ENCODE peak calls at places on chromosomes 13 and 19, in eight cellular contexts. One of them, this sample, is unnamed.

GRCh38 chr19:58351996-58352755 is 1.1 kb downstream of the A1BG start:
- DNase-seq in SK-N-SH: no peak
- DNase-seq in stomach: no peak
- DNase-seq in OCI-LY7: no peak
- DNase-seq in CD8-positive, alpha-beta T cell: no peak
- DNase-seq in IMR-90: no peak
- DNase-seq in pancreas: no peak
- DNase-seq in heart right ventricle: no peak
- DNase-seq in this sample: no peak

GRCh38 chr13:49240017-49240416 is 7.7 kb upstream of the CDADC1 start:
- DNase-seq in SK-N-SH: no peak
- DNase-seq in stomach: no peak
- DNase-seq in OCI-LY7: peak; percentile 61
- DNase-seq in CD8-positive, alpha-beta T cell: peak; percentile 41
- DNase-seq in IMR-90: peak; percentile 46
- DNase-seq in pancreas: no peak
- DNase-seq in heart right ventricle: no peak
- DNase-seq in this sample: no peak

GRCh38 chr13:112067871-112068305 is 939 bp downstream of the SOX1 start:
- DNase-seq in SK-N-SH: no peak
- DNase-seq in stomach: no peak
- DNase-seq in OCI-LY7: no peak
- DNase-seq in CD8-positive, alpha-beta T cell: no peak
- DNase-seq in IMR-90: no peak
- DNase-seq in pancreas: no peak
- DNase-seq in heart right ventricle: no peak
- DNase-seq in this sample: no peak

GRCh38 chr13:41565221-41565620 is 107.9 kb downstream of the RGCC start:
- DNase-seq in SK-N-SH: no peak
- DNase-seq in stomach: no peak
- DNase-seq in OCI-LY7: no peak
- DNase-seq in CD8-positive, alpha-beta T cell: no peak
- DNase-seq in IMR-90: peak; percentile 97
- DNase-seq in pancreas: no peak
- DNase-seq in heart right ventricle: no peak
- DNase-seq in this sample: no peak

GRCh38 chr19:1408300-1409203 is 1.2 kb downstream of the DAZAP1 start:
- DNase-seq in SK-N-SH: peak; percentile 71
- DNase-seq in stomach: peak; percentile 51
- DNase-seq in OCI-LY7: peak; percentile 64
- DNase-seq in CD8-positive, alpha-beta T cell: peak; percentile 72
- DNase-seq in IMR-90: peak; percentile 50
- DNase-seq in pancreas: peak; percentile 58
- DNase-seq in heart right ventricle: peak; percentile 60
- DNase-seq in this sample: no peak

GRCh38 chr13:106372199-106373160 is 163.0 kb downstream of the EFNB2 start:
- DNase-seq in SK-N-SH: no peak
- DNase-seq in stomach: no peak
- DNase-seq in OCI-LY7: peak; percentile 2
- DNase-seq in CD8-positive, alpha-beta T cell: no peak
- DNase-seq in IMR-90: peak; percentile 54
- DNase-seq in pancreas: no peak
- DNase-seq in heart right ventricle: no peak
- DNase-seq in this sample: no peak

GRCh38 chr19:17687857-17688784 is at the start of gene UNC13A:
- DNase-seq in SK-N-SH: peak; percentile 96
- DNase-seq in stomach: peak; percentile 37
- DNase-seq in OCI-LY7: no peak
- DNase-seq in CD8-positive, alpha-beta T cell: peak; percentile 56
- DNase-seq in IMR-90: peak; percentile 29
- DNase-seq in pancreas: peak; percentile 60
- DNase-seq in heart right ventricle: peak; percentile 56
- DNase-seq in this sample: peak; percentile 83

GRCh38 chr19:7895565-7895964 is 7.3 kb downstream of the LRRC8E start:
- DNase-seq in SK-N-SH: no peak
- DNase-seq in stomach: no peak
- DNase-seq in OCI-LY7: no peak
- DNase-seq in CD8-positive, alpha-beta T cell: no peak
- DNase-seq in IMR-90: no peak
- DNase-seq in pancreas: peak; percentile 17
- DNase-seq in heart right ventricle: no peak
- DNase-seq in this sample: no peak

GRCh38 chr19:4979211-4979807 is 10.4 kb downstream of the KDM4B start:
- DNase-seq in SK-N-SH: peak; percentile 20
- DNase-seq in stomach: no peak
- DNase-seq in OCI-LY7: no peak
- DNase-seq in CD8-positive, alpha-beta T cell: no peak
- DNase-seq in IMR-90: no peak
- DNase-seq in pancreas: peak; percentile 39
- DNase-seq in heart right ventricle: no peak
- DNase-seq in this sample: no peak

GRCh38 chr19:15443838-15444237 is 5.9 kb downstream of the WIZ start:
- DNase-seq in SK-N-SH: no peak
- DNase-seq in stomach: no peak
- DNase-seq in OCI-LY7: no peak
- DNase-seq in CD8-positive, alpha-beta T cell: no peak
- DNase-seq in IMR-90: no peak
- DNase-seq in pancreas: no peak
- DNase-seq in heart right ventricle: peak; percentile 68
- DNase-seq in this sample: no peak

GRCh38 chr19:55118401-55118991 is 1.1 kb upstream of the PPP1R12C start:
- DNase-seq in SK-N-SH: no peak
- DNase-seq in stomach: no peak
- DNase-seq in OCI-LY7: no peak
- DNase-seq in CD8-positive, alpha-beta T cell: no peak
- DNase-seq in IMR-90: no peak
- DNase-seq in pancreas: peak; percentile 53
- DNase-seq in heart right ventricle: peak; percentile 52
- DNase-seq in this sample: no peak

GRCh38 chr19:12792048-12792852 is 964 bp downstream of the JUNB start:
- DNase-seq in SK-N-SH: peak; percentile 41
- DNase-seq in stomach: peak; percentile 77
- DNase-seq in OCI-LY7: peak; percentile 91
- DNase-seq in CD8-positive, alpha-beta T cell: peak; percentile 68
- DNase-seq in IMR-90: peak; percentile 55
- DNase-seq in pancreas: peak; percentile 77
- DNase-seq in heart right ventricle: peak; percentile 76
- DNase-seq in this sample: peak; percentile 83

GRCh38 chr19:38394488-38394887 is 6.0 kb downstream of the SPRED3 start:
- DNase-seq in SK-N-SH: no peak
- DNase-seq in stomach: no peak
- DNase-seq in OCI-LY7: peak; percentile 24
- DNase-seq in CD8-positive, alpha-beta T cell: peak; percentile 74
- DNase-seq in IMR-90: no peak
- DNase-seq in pancreas: no peak
- DNase-seq in heart right ventricle: no peak
- DNase-seq in this sample: no peak

GRCh38 chr13:112680741-112681360 is 9.0 kb upstream of the ATP11A start:
- DNase-seq in SK-N-SH: no peak
- DNase-seq in stomach: peak; percentile 16
- DNase-seq in OCI-LY7: no peak
- DNase-seq in CD8-positive, alpha-beta T cell: no peak
- DNase-seq in IMR-90: no peak
- DNase-seq in pancreas: no peak
- DNase-seq in heart right ventricle: no peak
- DNase-seq in this sample: no peak

GRCh38 chr13:32629313-32629712 is 43.1 kb downstream of the PDS5B start:
- DNase-seq in SK-N-SH: no peak
- DNase-seq in stomach: no peak
- DNase-seq in OCI-LY7: no peak
- DNase-seq in CD8-positive, alpha-beta T cell: no peak
- DNase-seq in IMR-90: peak; percentile 60
- DNase-seq in pancreas: no peak
- DNase-seq in heart right ventricle: no peak
- DNase-seq in this sample: no peak

GRCh38 chr19:1274852-1275259 is 474 bp upstream of the FAM174C start:
- DNase-seq in SK-N-SH: peak; percentile 56
- DNase-seq in stomach: no peak
- DNase-seq in OCI-LY7: no peak
- DNase-seq in CD8-positive, alpha-beta T cell: no peak
- DNase-seq in IMR-90: no peak
- DNase-seq in pancreas: no peak
- DNase-seq in heart right ventricle: no peak
- DNase-seq in this sample: peak; percentile 58

GRCh38 chr13:43963726-43964125 is 84.0 kb downstream of the LACC1 start:
- DNase-seq in SK-N-SH: no peak
- DNase-seq in stomach: no peak
- DNase-seq in OCI-LY7: peak; percentile 2
- DNase-seq in CD8-positive, alpha-beta T cell: no peak
- DNase-seq in IMR-90: no peak
- DNase-seq in pancreas: no peak
- DNase-seq in heart right ventricle: no peak
- DNase-seq in this sample: no peak
- TF ChIP-seq CTCF in SK-N-SH: no peak
- TF ChIP-seq CTCF in stomach: no peak
- TF ChIP-seq CTCF in OCI-LY7: peak; percentile 18
- TF ChIP-seq CTCF in CD8-positive, alpha-beta T cell: no peak
- TF ChIP-seq CTCF in IMR-90: no peak
- TF ChIP-seq CTCF in pancreas: no peak
- TF ChIP-seq CTCF in heart right ventricle: peak; percentile 10
- TF ChIP-seq CTCF in this sample: peak; percentile 11

DNA sequence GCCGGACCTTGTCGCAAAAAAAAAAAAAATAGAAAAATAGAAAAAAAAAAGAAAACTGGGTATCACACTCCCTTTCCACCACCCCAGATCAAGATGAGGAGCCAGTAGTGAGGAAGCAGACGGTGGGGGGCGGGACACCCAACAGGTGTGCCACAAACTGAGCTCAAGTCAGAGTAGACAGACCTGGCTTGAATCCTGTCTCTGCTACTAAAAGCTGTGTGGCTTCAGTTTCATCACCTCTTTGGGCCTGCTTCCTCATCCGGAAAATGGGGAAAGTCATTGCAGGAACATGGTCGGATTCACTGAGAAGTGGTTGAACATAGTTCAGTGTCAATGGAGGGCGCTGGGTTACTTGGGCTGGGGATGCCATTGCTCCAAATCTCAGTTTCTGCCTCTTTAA is 2.9 kb downstream of the HIF3A start:
- DNase-seq in SK-N-SH: no peak
- DNase-seq in stomach: no peak
- DNase-seq in OCI-LY7: no peak
- DNase-seq in CD8-positive, alpha-beta T cell: no peak
- DNase-seq in IMR-90: no peak
- DNase-seq in pancreas: no peak
- DNase-seq in heart right ventricle: no peak
- DNase-seq in this sample: no peak
- H3K4me3 ChIP-seq in SK-N-SH: no peak overlapping the region
- H3K4me3 ChIP-seq in stomach: peak overlapping the region; percentile 51
- H3K4me3 ChIP-seq in OCI-LY7: no peak overlapping the region
- H3K4me3 ChIP-seq in CD8-positive, alpha-beta T cell: no peak overlapping the region
- H3K4me3 ChIP-seq in IMR-90: no peak overlapping the region
- H3K4me3 ChIP-seq in pancreas: no peak overlapping the region
- H3K4me3 ChIP-seq in heart right ventricle: peak overlapping the region; percentile 69
- H3K4me3 ChIP-seq in this sample: no peak overlapping the region

DNA sequence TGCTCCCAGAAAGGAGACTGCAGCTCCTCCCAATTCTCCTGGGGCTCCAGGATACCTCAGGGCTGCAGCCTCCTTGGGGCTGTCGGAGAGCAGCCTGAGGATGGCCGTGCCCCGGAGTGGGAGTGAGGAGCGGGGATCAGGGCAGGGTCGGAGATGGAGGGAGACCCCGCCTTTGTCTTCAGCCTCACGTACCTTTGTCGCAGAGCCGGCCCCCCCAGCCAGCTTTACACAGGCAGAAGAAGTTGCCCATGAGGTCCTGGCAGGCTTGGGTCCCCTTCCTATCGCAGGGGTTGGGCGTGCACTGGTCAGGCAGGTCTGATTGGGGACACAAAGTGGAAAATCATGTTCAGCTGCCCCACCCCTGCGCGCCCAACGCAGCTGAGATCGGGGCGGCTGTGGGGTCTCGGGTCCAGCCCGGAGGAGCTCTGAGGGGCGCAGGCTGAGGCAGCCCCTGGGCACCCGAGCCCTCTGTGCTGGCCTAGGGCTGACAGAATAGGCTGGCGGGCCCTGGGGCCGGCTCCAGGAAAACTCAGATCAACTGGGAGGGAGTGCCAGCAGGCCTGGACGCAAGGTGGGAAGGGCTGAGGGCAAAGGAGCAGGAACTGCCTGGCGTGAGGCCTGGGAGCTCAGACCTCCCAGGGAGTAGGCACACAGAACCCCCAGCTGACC is 24.2 kb downstream of the GAS6 start:
- DNase-seq in SK-N-SH: no peak
- DNase-seq in stomach: peak; percentile 81
- DNase-seq in OCI-LY7: no peak
- DNase-seq in CD8-positive, alpha-beta T cell: no peak
- DNase-seq in IMR-90: no peak
- DNase-seq in pancreas: peak; percentile 64
- DNase-seq in heart right ventricle: peak; percentile 65
- DNase-seq in this sample: no peak
- H3K4me1 ChIP-seq in SK-N-SH: peaks cover 52% of the 10 kb centered on the region
- H3K4me1 ChIP-seq in stomach: peaks cover 56% of the 10 kb centered on the region
- H3K4me1 ChIP-seq in OCI-LY7: no peaks in the 10 kb centered on the region
- H3K4me1 ChIP-seq in CD8-positive, alpha-beta T cell: peaks cover 34% of the 10 kb centered on the region
- H3K4me1 ChIP-seq in IMR-90: peaks cover 42% of the 10 kb centered on the region
- H3K4me1 ChIP-seq in pancreas: peaks cover 16% of the 10 kb centered on the region
- H3K4me1 ChIP-seq in heart right ventricle: peaks cover 42% of the 10 kb centered on the region
- H3K4me1 ChIP-seq in this sample: peaks cover 15% of the 10 kb centered on the region

GRCh38 chr13:30569901-30570576 is 47.7 kb upstream of the USPL1 start:
- DNase-seq in SK-N-SH: no peak
- DNase-seq in stomach: peak; percentile 35
- DNase-seq in OCI-LY7: no peak
- DNase-seq in CD8-positive, alpha-beta T cell: no peak
- DNase-seq in IMR-90: peak; percentile 99
- DNase-seq in pancreas: no peak
- DNase-seq in heart right ventricle: no peak
- DNase-seq in this sample: peak; percentile 9

GRCh38 chr13:30577381-30577780 is 40.3 kb upstream of the USPL1 start:
- DNase-seq in SK-N-SH: no peak
- DNase-seq in stomach: no peak
- DNase-seq in OCI-LY7: no peak
- DNase-seq in CD8-positive, alpha-beta T cell: peak; percentile 62
- DNase-seq in IMR-90: peak; percentile 95
- DNase-seq in pancreas: no peak
- DNase-seq in heart right ventricle: no peak
- DNase-seq in this sample: no peak

GRCh38 chr13:30576528-30576927 is 41.2 kb upstream of the USPL1 start:
- DNase-seq in SK-N-SH: no peak
- DNase-seq in stomach: no peak
- DNase-seq in OCI-LY7: no peak
- DNase-seq in CD8-positive, alpha-beta T cell: peak; percentile 77
- DNase-seq in IMR-90: peak; percentile 59
- DNase-seq in pancreas: no peak
- DNase-seq in heart right ventricle: no peak
- DNase-seq in this sample: peak; percentile 22

GRCh38 chr13:30567072-30567471 is 50.6 kb upstream of the USPL1 start:
- DNase-seq in SK-N-SH: no peak
- DNase-seq in stomach: no peak
- DNase-seq in OCI-LY7: no peak
- DNase-seq in CD8-positive, alpha-beta T cell: no peak
- DNase-seq in IMR-90: no peak
- DNase-seq in pancreas: no peak
- DNase-seq in heart right ventricle: no peak
- DNase-seq in this sample: no peak

DNA sequence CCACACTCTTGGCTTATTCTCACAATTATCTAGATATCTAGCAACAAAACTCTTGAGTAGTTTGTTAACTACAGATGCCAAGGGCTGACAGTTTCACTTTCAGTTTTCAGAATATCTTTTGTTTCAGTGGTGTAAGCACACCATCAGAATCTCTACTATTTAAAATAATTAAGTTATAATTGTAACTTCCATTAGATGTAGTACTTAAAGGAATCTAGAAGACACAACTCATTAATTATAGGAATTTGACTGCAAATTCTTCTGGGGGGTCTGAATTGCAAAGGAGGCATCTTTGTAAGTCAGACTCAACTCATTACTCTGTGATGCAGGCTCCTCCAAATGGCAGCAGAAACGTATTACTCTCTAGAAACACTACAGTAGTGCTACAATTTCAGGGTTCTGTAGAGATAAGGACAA is 44.9 kb upstream of the USPL1 start:
- DNase-seq in SK-N-SH: peak; percentile 15
- DNase-seq in stomach: no peak
- DNase-seq in OCI-LY7: peak; percentile 80
- DNase-seq in CD8-positive, alpha-beta T cell: peak; percentile 25
- DNase-seq in IMR-90: peak; percentile 57
- DNase-seq in pancreas: no peak
- DNase-seq in heart right ventricle: no peak
- DNase-seq in this sample: no peak
- TF ChIP-seq CTCF in SK-N-SH: peak; percentile 55
- TF ChIP-seq CTCF in stomach: no peak
- TF ChIP-seq CTCF in OCI-LY7: peak; percentile 88
- TF ChIP-seq CTCF in CD8-positive, alpha-beta T cell: peak; percentile 44
- TF ChIP-seq CTCF in IMR-90: peak; percentile 49
- TF ChIP-seq CTCF in pancreas: no peak
- TF ChIP-seq CTCF in heart right ventricle: peak; percentile 59
- TF ChIP-seq CTCF in this sample: peak; percentile 30

This sample was measured in BE2C.